ENCODE peak calls at places on chromosomes 3 and 15, in four cellular contexts. Z is brain microvascular endothelial cell; K is NCI-H774; E is central memory CD4-positive, alpha-beta T cell. R is an unnamed sample.
A peak's percentile ranks its signal among the peaks of the same experiment; 100 is the strongest.

GRCh38 chr15:55687792-55688191 is 55.2 kb downstream of the PRTG start:
- DNase-seq in Z (no peak), K (no peak), E (no peak), R (no peak)

GRCh38 chr15:44490628-44491027 is 46.3 kb upstream of the EIF3J start:
- DNase-seq in Z (no peak), K (no peak), E (no peak), R (no peak)

GRCh38 chr3:122392868-122393844 is 9.2 kb downstream of the FAM162A start:
- DNase-seq in Z (no peak), K (no peak), E (peak; percentile 47), R (peak; percentile 30)

GRCh38 chr15:94582368-94582767 is 351.0 kb downstream of the MCTP2 start:
- DNase-seq in Z (no peak), K (peak; percentile 7), E (no peak), R (peak; percentile 4)

GRCh38 chr15:100334905-100335304 is 6.9 kb downstream of the ADAMTS17 start:
- DNase-seq in Z (no peak), K (no peak), E (no peak), R (no peak)

GRCh38 chr3:178443634-178444033 is 92.6 kb upstream of the KCNMB2 start:
- DNase-seq in Z (no peak), K (no peak), E (no peak), R (no peak)

GRCh38 chr3:156594229-156594683 is 39.3 kb upstream of the SSR3 start:
- DNase-seq in Z (no peak), K (no peak), E (no peak), R (no peak)

GRCh38 chr3:22989716-22990115 is 213.4 kb upstream of the UBE2E2 start:
- DNase-seq in Z (no peak), K (no peak), E (no peak), R (no peak)

GRCh38 chr3:25532763-25533162 is 104.7 kb downstream of the RARB start:
- DNase-seq in Z (peak; percentile 57), K (no peak), E (no peak), R (peak; percentile 26)

GRCh38 chr15:36831915-36832310 is 252.5 kb downstream of the CDIN1 start:
- DNase-seq in Z (peak; percentile 40), K (peak; percentile 14), E (no peak), R (no peak)

GRCh38 chr3:49928511-49929017 is 1.0 kb downstream of the MON1A start:
- DNase-seq in Z (no peak), K (no peak), E (no peak), R (no peak)

GRCh38 chr15:58203537-58203936 is 65.4 kb downstream of the AQP9 start:
- DNase-seq in Z (peak; percentile 95), K (no peak), E (no peak), R (no peak)

GRCh38 chr15:41874736-41875135 is 19.1 kb downstream of the SPTBN5 start:
- DNase-seq in Z (no peak), K (no peak), E (no peak), R (no peak)

GRCh38 chr3:188807002-188807401 is 364.8 kb upstream of the TPRG1 start:
- DNase-seq in Z (no peak), K (no peak), E (no peak), R (no peak)

GRCh38 chr15:45637552-45638033 is 2.8 kb downstream of the SQOR start:
- DNase-seq in Z (peak; percentile 77), K (no peak), E (peak; percentile 77), R (peak; percentile 77)

GRCh38 chr3:55488398-55489055 is 1.4 kb upstream of the WNT5A start:
- DNase-seq in Z (peak; percentile 49), K (no peak), E (no peak), R (peak; percentile 84)

GRCh38 chr3:10834951-10835350 is 18.9 kb downstream of the SLC6A11 start:
- DNase-seq in Z (no peak), K (no peak), E (no peak), R (no peak)